ENCODE peak calls at places on chromosomes 12 and 14, in five cellular contexts. V, H, U, C and Y are unnamed samples.

GRCh38 chr14:105209091-105209490 is 28.0 kb upstream of the NUDT14 start:
- DNase-seq in V (no peak), H (no peak), C (no peak), U (no peak), Y (no peak)

GRCh38 chr12:162467-163307 is 51.3 kb downstream of the SLC6A12 start:
- DNase-seq in U (no peak), V (no peak), C (peak; percentile 25), H (no peak), Y (no peak)

GRCh38 chr12:116384629-116385485 is 107.4 kb upstream of the MED13L start:
- DNase-seq in C (peak; percentile 35), U (no peak), H (peak; percentile 82), V (no peak), Y (no peak)

GRCh38 chr14:99158150-99158549 is 113.8 kb downstream of the BCL11B start:
- DNase-seq in U (no peak), H (no peak), C (no peak), V (no peak), Y (no peak)

GRCh38 chr14:65303902-65304222 is 108.7 kb upstream of the FUT8 start:
- DNase-seq in H (no peak), U (no peak), C (no peak), V (no peak), Y (no peak)

GRCh38 chr12:32587536-32588346 is 91.4 kb upstream of the DNM1L start:
- DNase-seq in V (no peak), U (no peak), H (no peak), C (no peak), Y (no peak)

GRCh38 chr12:117525766-117526165 is 164.3 kb upstream of the NOS1 start:
- DNase-seq in V (no peak), C (no peak), H (no peak), U (no peak), Y (no peak)

GRCh38 chr14:37411079-37411735 is 183.8 kb downstream of the FOXA1 start:
- DNase-seq in C (no peak), H (no peak), V (no peak), U (no peak), Y (no peak)

GRCh38 chr14:34931206-34931605 is 51.6 kb upstream of the SRP54 start:
- DNase-seq in V (no peak), U (peak; percentile 2), C (peak; percentile 44), H (peak; percentile 46), Y (no peak)

GRCh38 chr14:32481707-32482106 is 152.6 kb downstream of the AKAP6 start:
- DNase-seq in C (no peak), U (no peak), H (no peak), V (no peak), Y (no peak)

GRCh38 chr12:124914392-124915248 is at the start of gene UBC:
- DNase-seq in H (peak; percentile 93), C (peak; percentile 97), U (peak; percentile 87), V (peak; percentile 86), Y (no peak)

GRCh38 chr12:3117144-3117581 is 40.0 kb downstream of the TSPAN9 start:
- DNase-seq in V (no peak), H (no peak), U (no peak), C (no peak), Y (no peak)

GRCh38 chr12:120416490-120417216 is 21.3 kb upstream of the COX6A1 start:
- DNase-seq in V (no peak), U (no peak), C (no peak), H (no peak), Y (no peak)

GRCh38 chr14:77489051-77489450 is 9.6 kb downstream of the ISM2 start:
- DNase-seq in V (no peak), H (no peak), U (no peak), C (no peak), Y (no peak)

GRCh38 chr14:93050761-93051160 is 65.0 kb downstream of the ITPK1 start:
- DNase-seq in H (no peak), C (no peak), U (no peak), V (no peak), Y (no peak)